ENCODE peak calls at places on chromosomes 1 and 21, in five cellular contexts. G is activated T-helper 1 cell treated with anti-CD3 and anti-CD28 coated beads, Interleukin-2, amount 50 U/mL, for 16 hours; J is RCC 7860; L is Caki2; D is substantia nigra. T is an unnamed sample.

GRCh38 chr1:214990619-214991018 is 91.9 kb upstream of the KCNK2 start:
- DNase-seq in D (no peak), J (peak), L (no peak), G (no peak), T (no peak)

GRCh38 chr21:45909238-45909785 is 72.3 kb upstream of the COL6A1 start:
- DNase-seq in J (no peak), G (no peak), L (no peak), D (no peak), T (no peak)

GRCh38 chr1:2472109-2472508 is 4.0 kb upstream of the PLCH2 start:
- DNase-seq in J (no peak), G (no peak), D (no peak), L (no peak), T (no peak)

GRCh38 chr1:205812878-205813754 is at the start of gene SLC41A1:
- DNase-seq in J (peak), G (peak), L (peak), D (peak), T (peak)

GRCh38 chr1:74856174-74856573 is 123.2 kb downstream of the TYW3 start:
- DNase-seq in G (no peak), D (no peak), J (no peak), L (no peak), T (no peak)

GRCh38 chr21:33668180-33668579 is 25.9 kb downstream of the ITSN1 start:
- DNase-seq in D (no peak), J (no peak), L (no peak), G (no peak), T (no peak)

GRCh38 chr1:247375747-247376146 is 40.2 kb upstream of the NLRP3 start:
- DNase-seq in J (no peak), L (no peak), G (no peak), D (no peak), T (no peak)

GRCh38 chr1:186762653-186763052 is 66.1 kb upstream of the PLA2G4A start:
- DNase-seq in D (no peak), L (no peak), J (no peak), G (no peak), T (no peak)

GRCh38 chr1:151537112-151537511 is 3.0 kb upstream of the TUFT1 start:
- DNase-seq in G (no peak), D (no peak), L (peak), J (peak), T (no peak)

GRCh38 chr1:205480349-205481278 is 23.9 kb upstream of the CDK18 start:
- DNase-seq in J (no peak), G (peak), L (no peak), D (no peak), T (peak)

GRCh38 chr1:30968220-30968971 is 59.8 kb upstream of the SDC3 start:
- DNase-seq in J (no peak), D (no peak), L (no peak), G (no peak), T (no peak)

GRCh38 chr1:32151319-32151787 is 28.1 kb upstream of the TXLNA start:
- DNase-seq in D (no peak), L (no peak), J (no peak), G (no peak), T (no peak)

GRCh38 chr1:26733982-26734381 is 38.2 kb downstream of the ARID1A start:
- DNase-seq in D (no peak), L (no peak), G (no peak), J (peak), T (no peak)